ENCODE peak calls at places on chromosomes 13 and 19, in nine cellular contexts. One of them, this sample, is unnamed.

GRCh38 chr13:88507909-88508308 is 836.7 kb downstream of the SLITRK5 start:
- DNase-seq in Panc1: no peak
- DNase-seq in left lung: no peak
- DNase-seq in heart right ventricle: no peak
- DNase-seq in colonic mucosa: no peak
- DNase-seq in lower leg skin: no peak
- DNase-seq in spleen: no peak
- DNase-seq in GM12878: no peak
- DNase-seq in heart left ventricle: no peak
- DNase-seq in this sample: no peak

GRCh38 chr19:38849746-38850230 is at the start of gene HNRNPL:
- DNase-seq in heart right ventricle: no peak
- DNase-seq in lower leg skin: no peak
- DNase-seq in left lung: peak
- DNase-seq in colonic mucosa: peak
- DNase-seq in Panc1: no peak
- DNase-seq in heart left ventricle: peak
- DNase-seq in GM12878: no peak
- DNase-seq in spleen: peak
- DNase-seq in this sample: no peak

GRCh38 chr13:71624641-71625040 is 242.4 kb downstream of the DACH1 start:
- DNase-seq in heart right ventricle: no peak
- DNase-seq in left lung: no peak
- DNase-seq in lower leg skin: no peak
- DNase-seq in heart left ventricle: no peak
- DNase-seq in Panc1: no peak
- DNase-seq in spleen: no peak
- DNase-seq in colonic mucosa: no peak
- DNase-seq in GM12878: no peak
- DNase-seq in this sample: no peak

GRCh38 chr19:43354305-43354627 is 780 bp downstream of the CD177 start:
- DNase-seq in left lung: no peak
- DNase-seq in heart left ventricle: no peak
- DNase-seq in GM12878: no peak
- DNase-seq in spleen: no peak
- DNase-seq in lower leg skin: no peak
- DNase-seq in colonic mucosa: no peak
- DNase-seq in heart right ventricle: no peak
- DNase-seq in Panc1: no peak
- DNase-seq in this sample: no peak

GRCh38 chr13:22107549-22107948 is 436.7 kb downstream of the FGF9 start:
- DNase-seq in Panc1: no peak
- DNase-seq in spleen: no peak
- DNase-seq in lower leg skin: no peak
- DNase-seq in heart right ventricle: no peak
- DNase-seq in heart left ventricle: no peak
- DNase-seq in left lung: no peak
- DNase-seq in GM12878: no peak
- DNase-seq in colonic mucosa: peak
- DNase-seq in this sample: no peak

GRCh38 chr19:49469828-49470614 is 4.0 kb upstream of the FLT3LG start:
- DNase-seq in left lung: no peak
- DNase-seq in colonic mucosa: no peak
- DNase-seq in spleen: peak
- DNase-seq in GM12878: peak
- DNase-seq in lower leg skin: no peak
- DNase-seq in Panc1: no peak
- DNase-seq in heart right ventricle: no peak
- DNase-seq in heart left ventricle: peak
- DNase-seq in this sample: peak

GRCh38 chr13:80337706-80338105 is 3.2 kb downstream of the SPRY2 start:
- DNase-seq in lower leg skin: no peak
- DNase-seq in left lung: no peak
- DNase-seq in heart left ventricle: no peak
- DNase-seq in Panc1: no peak
- DNase-seq in heart right ventricle: no peak
- DNase-seq in GM12878: no peak
- DNase-seq in spleen: no peak
- DNase-seq in colonic mucosa: no peak
- DNase-seq in this sample: no peak

GRCh38 chr19:418761-419632 is 10.1 kb upstream of the C2CD4C start:
- DNase-seq in lower leg skin: no peak
- DNase-seq in heart left ventricle: peak
- DNase-seq in heart right ventricle: no peak
- DNase-seq in Panc1: no peak
- DNase-seq in colonic mucosa: no peak
- DNase-seq in left lung: peak
- DNase-seq in GM12878: no peak
- DNase-seq in spleen: peak
- DNase-seq in this sample: no peak

GRCh38 chr13:30173301-30173605 is 134.1 kb downstream of the KATNAL1 start:
- DNase-seq in GM12878: no peak
- DNase-seq in lower leg skin: no peak
- DNase-seq in Panc1: no peak
- DNase-seq in colonic mucosa: no peak
- DNase-seq in left lung: no peak
- DNase-seq in spleen: no peak
- DNase-seq in heart right ventricle: no peak
- DNase-seq in heart left ventricle: no peak
- DNase-seq in this sample: no peak

GRCh38 chr19:6264077-6264445 is 15.7 kb downstream of the MLLT1 start:
- DNase-seq in Panc1: no peak
- DNase-seq in spleen: no peak
- DNase-seq in GM12878: no peak
- DNase-seq in heart left ventricle: no peak
- DNase-seq in lower leg skin: no peak
- DNase-seq in left lung: no peak
- DNase-seq in heart right ventricle: no peak
- DNase-seq in colonic mucosa: no peak
- DNase-seq in this sample: no peak

GRCh38 chr13:39415403-39415802 is 187.6 kb downstream of the LHFPL6 start:
- DNase-seq in left lung: no peak
- DNase-seq in colonic mucosa: peak
- DNase-seq in GM12878: no peak
- DNase-seq in heart left ventricle: peak
- DNase-seq in lower leg skin: no peak
- DNase-seq in Panc1: no peak
- DNase-seq in heart right ventricle: peak
- DNase-seq in spleen: no peak
- DNase-seq in this sample: no peak

GRCh38 chr19:33175886-33176669 is 18.1 kb upstream of the LRP3 start:
- DNase-seq in heart right ventricle: no peak
- DNase-seq in lower leg skin: no peak
- DNase-seq in colonic mucosa: no peak
- DNase-seq in Panc1: no peak
- DNase-seq in left lung: no peak
- DNase-seq in heart left ventricle: no peak
- DNase-seq in GM12878: no peak
- DNase-seq in spleen: peak
- DNase-seq in this sample: peak

GRCh38 chr13:112973577-112973951 is 4.5 kb downstream of the MCF2L start:
- DNase-seq in lower leg skin: no peak
- DNase-seq in GM12878: no peak
- DNase-seq in colonic mucosa: no peak
- DNase-seq in spleen: peak
- DNase-seq in heart left ventricle: peak
- DNase-seq in Panc1: no peak
- DNase-seq in left lung: peak
- DNase-seq in heart right ventricle: no peak
- DNase-seq in this sample: no peak

GRCh38 chr13:80862466-80862865 is 521.5 kb upstream of the SPRY2 start:
- DNase-seq in heart right ventricle: no peak
- DNase-seq in lower leg skin: no peak
- DNase-seq in colonic mucosa: no peak
- DNase-seq in left lung: no peak
- DNase-seq in spleen: no peak
- DNase-seq in heart left ventricle: no peak
- DNase-seq in GM12878: no peak
- DNase-seq in Panc1: no peak
- DNase-seq in this sample: no peak

GRCh38 chr19:8036438-8037099 is 16.0 kb upstream of the CCL25 start:
- DNase-seq in left lung: no peak
- DNase-seq in spleen: no peak
- DNase-seq in lower leg skin: no peak
- DNase-seq in heart left ventricle: no peak
- DNase-seq in GM12878: no peak
- DNase-seq in colonic mucosa: no peak
- DNase-seq in heart right ventricle: no peak
- DNase-seq in Panc1: no peak
- DNase-seq in this sample: no peak

GRCh38 chr19:391726-392374 is 17.1 kb downstream of the C2CD4C start:
- DNase-seq in heart left ventricle: no peak
- DNase-seq in Panc1: no peak
- DNase-seq in heart right ventricle: no peak
- DNase-seq in spleen: peak
- DNase-seq in GM12878: no peak
- DNase-seq in left lung: no peak
- DNase-seq in lower leg skin: no peak
- DNase-seq in colonic mucosa: no peak
- DNase-seq in this sample: no peak

DNA sequence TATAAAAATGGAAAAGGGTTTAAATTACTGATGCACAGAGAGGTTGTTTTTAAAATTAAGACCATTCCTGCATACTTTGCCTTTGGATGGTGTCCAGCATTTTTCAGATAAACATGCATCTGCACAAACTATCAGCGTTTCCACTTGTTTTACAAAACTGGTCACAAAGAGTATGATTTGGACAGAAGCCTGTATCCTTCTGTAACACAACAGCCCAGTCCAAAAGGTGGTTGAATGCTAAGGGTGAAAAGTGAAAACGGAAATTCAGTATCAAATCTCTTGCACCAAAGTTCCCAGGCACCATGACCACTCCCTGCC is 21.7 kb upstream of the DOCK9 start:
- DNase-seq in lower leg skin: no peak
- DNase-seq in spleen: no peak
- DNase-seq in heart right ventricle: no peak
- DNase-seq in left lung: no peak
- DNase-seq in Panc1: no peak
- DNase-seq in GM12878: no peak
- DNase-seq in colonic mucosa: no peak
- DNase-seq in heart left ventricle: no peak
- DNase-seq in this sample: no peak
- H3K4me3 ChIP-seq in lower leg skin: no peak
- H3K4me3 ChIP-seq in spleen: no peak
- H3K4me3 ChIP-seq in heart right ventricle: no peak
- H3K4me3 ChIP-seq in left lung: no peak
- H3K4me3 ChIP-seq in Panc1: no peak
- H3K4me3 ChIP-seq in GM12878: no peak
- H3K4me3 ChIP-seq in colonic mucosa: no peak
- H3K4me3 ChIP-seq in heart left ventricle: peak
- H3K4me3 ChIP-seq in this sample: no peak

GRCh38 chr13:26658972-26659371 is 101.5 kb downstream of the WASF3 start:
- DNase-seq in left lung: no peak
- DNase-seq in GM12878: no peak
- DNase-seq in heart left ventricle: no peak
- DNase-seq in colonic mucosa: no peak
- DNase-seq in Panc1: no peak
- DNase-seq in heart right ventricle: no peak
- DNase-seq in spleen: no peak
- DNase-seq in lower leg skin: no peak
- DNase-seq in this sample: no peak
- H3K4me3 ChIP-seq in left lung: no peak
- H3K4me3 ChIP-seq in GM12878: no peak
- H3K4me3 ChIP-seq in heart left ventricle: no peak
- H3K4me3 ChIP-seq in colonic mucosa: no peak
- H3K4me3 ChIP-seq in Panc1: no peak
- H3K4me3 ChIP-seq in heart right ventricle: no peak
- H3K4me3 ChIP-seq in spleen: no peak
- H3K4me3 ChIP-seq in lower leg skin: no peak
- H3K4me3 ChIP-seq in this sample: no peak

DNA sequence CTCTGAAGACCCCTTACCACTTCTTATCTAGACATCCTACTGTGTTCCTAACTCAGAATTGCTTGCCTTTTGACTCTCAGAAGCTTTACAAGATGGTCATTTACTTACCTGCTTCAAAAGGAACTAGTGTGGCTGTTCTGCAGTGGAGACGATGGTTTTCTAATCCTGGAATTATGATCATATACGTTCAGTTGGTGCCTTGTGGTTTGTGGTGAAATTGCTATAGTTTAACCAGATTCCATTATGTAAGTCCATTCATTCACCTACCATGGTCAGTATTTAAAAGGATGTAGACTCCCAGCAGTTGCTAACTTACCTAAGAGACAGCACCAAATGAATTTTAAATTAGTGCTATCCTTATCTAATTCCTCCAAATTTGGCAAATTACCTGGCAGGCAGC is 210.9 kb downstream of the SHISA2 start:
- DNase-seq in heart left ventricle: no peak
- DNase-seq in left lung: no peak
- DNase-seq in spleen: no peak
- DNase-seq in GM12878: no peak
- DNase-seq in colonic mucosa: no peak
- DNase-seq in lower leg skin: no peak
- DNase-seq in Panc1: no peak
- DNase-seq in heart right ventricle: no peak
- DNase-seq in this sample: no peak
- H3K4me3 ChIP-seq in heart left ventricle: no peak
- H3K4me3 ChIP-seq in left lung: no peak
- H3K4me3 ChIP-seq in spleen: no peak
- H3K4me3 ChIP-seq in GM12878: no peak
- H3K4me3 ChIP-seq in colonic mucosa: no peak
- H3K4me3 ChIP-seq in lower leg skin: no peak
- H3K4me3 ChIP-seq in Panc1: no peak
- H3K4me3 ChIP-seq in heart right ventricle: no peak
- H3K4me3 ChIP-seq in this sample: no peak

GRCh38 chr13:43058318-43058674 is 34.9 kb downstream of the DNAJC15 start:
- DNase-seq in heart left ventricle: no peak
- DNase-seq in lower leg skin: no peak
- DNase-seq in colonic mucosa: peak
- DNase-seq in heart right ventricle: peak
- DNase-seq in spleen: no peak
- DNase-seq in Panc1: no peak
- DNase-seq in GM12878: no peak
- DNase-seq in left lung: no peak
- DNase-seq in this sample: no peak

GRCh38 chr13:43058836-43059235 is 35.5 kb downstream of the DNAJC15 start:
- DNase-seq in left lung: no peak
- DNase-seq in colonic mucosa: no peak
- DNase-seq in heart right ventricle: no peak
- DNase-seq in lower leg skin: no peak
- DNase-seq in GM12878: no peak
- DNase-seq in spleen: no peak
- DNase-seq in Panc1: no peak
- DNase-seq in heart left ventricle: no peak
- DNase-seq in this sample: no peak

GRCh38 chr13:43057653-43058317 is 34.4 kb downstream of the DNAJC15 start:
- DNase-seq in Panc1: no peak
- DNase-seq in left lung: no peak
- DNase-seq in GM12878: no peak
- DNase-seq in lower leg skin: no peak
- DNase-seq in heart right ventricle: peak
- DNase-seq in heart left ventricle: no peak
- DNase-seq in spleen: no peak
- DNase-seq in colonic mucosa: no peak
- DNase-seq in this sample: no peak

GRCh38 chr13:43054803-43055802 is 31.7 kb downstream of the DNAJC15 start:
- DNase-seq in lower leg skin: no peak
- DNase-seq in GM12878: no peak
- DNase-seq in heart left ventricle: no peak
- DNase-seq in colonic mucosa: peak
- DNase-seq in spleen: no peak
- DNase-seq in left lung: no peak
- DNase-seq in heart right ventricle: peak
- DNase-seq in Panc1: no peak
- DNase-seq in this sample: peak
- H3K4me3 ChIP-seq in lower leg skin: no peak
- H3K4me3 ChIP-seq in GM12878: peak
- H3K4me3 ChIP-seq in heart left ventricle: peak
- H3K4me3 ChIP-seq in colonic mucosa: peak
- H3K4me3 ChIP-seq in spleen: peak
- H3K4me3 ChIP-seq in left lung: peak
- H3K4me3 ChIP-seq in heart right ventricle: peak
- H3K4me3 ChIP-seq in Panc1: peak
- H3K4me3 ChIP-seq in this sample: peak